ENCODE peak calls at places on chromosomes 13 and 19, in five cellular contexts. One of them, this sample, is unnamed.

GRCh38 chr19:44603201-44603945 is 10.0 kb upstream of the IGSF23 start:
- DNase-seq in K562: no peak
- DNase-seq in GM12878: no peak
- DNase-seq in HepG2: no peak
- DNase-seq in H1: no peak
- DNase-seq in this sample: no peak

GRCh38 chr13:101144808-101145419 is 271.4 kb downstream of the NALCN start:
- DNase-seq in HepG2: peak; percentile 38
- DNase-seq in K562: peak; percentile 12
- DNase-seq in GM12878: peak; percentile 5
- DNase-seq in H1: no peak
- DNase-seq in this sample: peak; percentile 39

GRCh38 chr19:49950956-49951526 is 9.9 kb downstream of the SIGLEC11 start:
- DNase-seq in K562: no peak
- DNase-seq in HepG2: no peak
- DNase-seq in GM12878: no peak
- DNase-seq in H1: no peak
- DNase-seq in this sample: no peak

GRCh38 chr19:55640043-55640576 is 692 bp upstream of the ZNF580 start:
- DNase-seq in H1: no peak
- DNase-seq in GM12878: no peak
- DNase-seq in K562: peak; percentile 70
- DNase-seq in HepG2: no peak
- DNase-seq in this sample: no peak

GRCh38 chr19:44677019-44677809 is 5.9 kb downstream of the CEACAM19 start:
- DNase-seq in K562: peak; percentile 83
- DNase-seq in GM12878: no peak
- DNase-seq in HepG2: no peak
- DNase-seq in H1: peak; percentile 60
- DNase-seq in this sample: peak; percentile 70

GRCh38 chr19:14381689-14382474 is 638 bp downstream of the ADGRE5 start:
- DNase-seq in GM12878: no peak
- DNase-seq in HepG2: no peak
- DNase-seq in K562: peak; percentile 73
- DNase-seq in H1: no peak
- DNase-seq in this sample: no peak

GRCh38 chr13:102779426-102780159 is 6.0 kb upstream of the TEX30 start:
- DNase-seq in GM12878: no peak
- DNase-seq in H1: no peak
- DNase-seq in K562: no peak
- DNase-seq in HepG2: no peak
- DNase-seq in this sample: no peak

GRCh38 chr19:43438291-43439162 is 23.8 kb downstream of the TEX101 start:
- DNase-seq in K562: no peak
- DNase-seq in H1: no peak
- DNase-seq in GM12878: no peak
- DNase-seq in HepG2: no peak
- DNase-seq in this sample: no peak

GRCh38 chr19:19475845-19476828 is 39.2 kb downstream of the TSSK6 start:
- DNase-seq in GM12878: no peak
- DNase-seq in HepG2: peak; percentile 16
- DNase-seq in H1: no peak
- DNase-seq in K562: peak; percentile 48
- DNase-seq in this sample: no peak

GRCh38 chr19:5889288-5889971 is 14.2 kb downstream of the NDUFA11 start:
- DNase-seq in K562: no peak
- DNase-seq in GM12878: no peak
- DNase-seq in H1: no peak
- DNase-seq in HepG2: no peak
- DNase-seq in this sample: no peak

GRCh38 chr13:45341799-45342584 is 1.0 kb upstream of the TPT1 start:
- DNase-seq in HepG2: no peak
- DNase-seq in H1: no peak
- DNase-seq in GM12878: no peak
- DNase-seq in K562: no peak
- DNase-seq in this sample: no peak

GRCh38 chr13:100131863-100132574 is 43.1 kb downstream of the PCCA start:
- DNase-seq in H1: no peak
- DNase-seq in GM12878: no peak
- DNase-seq in K562: peak; percentile 73
- DNase-seq in HepG2: peak; percentile 32
- DNase-seq in this sample: peak; percentile 45

GRCh38 chr13:98133949-98134348 is 8.9 kb upstream of the FARP1 start:
- DNase-seq in K562: peak; percentile 10
- DNase-seq in HepG2: no peak
- DNase-seq in H1: no peak
- DNase-seq in GM12878: peak; percentile 54
- DNase-seq in this sample: no peak

GRCh38 chr19:48417436-48417835 is 24.0 kb downstream of the GRIN2D start:
- DNase-seq in K562: no peak
- DNase-seq in HepG2: peak; percentile 29
- DNase-seq in H1: no peak
- DNase-seq in GM12878: no peak
- DNase-seq in this sample: no peak

GRCh38 chr19:38115264-38115802 is 108.7 kb downstream of the DPF1 start:
- DNase-seq in GM12878: no peak
- DNase-seq in H1: no peak
- DNase-seq in HepG2: no peak
- DNase-seq in K562: no peak
- DNase-seq in this sample: no peak

GRCh38 chr13:99973163-99973785 is 1.7 kb upstream of the ZIC5 start:
- DNase-seq in HepG2: no peak
- DNase-seq in H1: peak; percentile 11
- DNase-seq in K562: no peak
- DNase-seq in GM12878: no peak
- DNase-seq in this sample: no peak

GRCh38 chr13:48501705-48502104 is 31.2 kb downstream of the RCBTB2 start:
- DNase-seq in H1: no peak
- DNase-seq in HepG2: no peak
- DNase-seq in K562: no peak
- DNase-seq in GM12878: no peak
- DNase-seq in this sample: no peak

GRCh38 chr19:3154957-3155736 is 19.3 kb downstream of the GNA15 start:
- DNase-seq in GM12878: peak; percentile 88
- DNase-seq in HepG2: peak; percentile 50
- DNase-seq in H1: no peak
- DNase-seq in K562: peak; percentile 92
- DNase-seq in this sample: peak; percentile 16

GRCh38 chr19:48935864-48936263 is 2.4 kb downstream of the DHDH start:
- DNase-seq in K562: no peak
- DNase-seq in H1: no peak
- DNase-seq in HepG2: no peak
- DNase-seq in GM12878: no peak
- DNase-seq in this sample: no peak

GRCh38 chr13:99555149-99555548 is 53.9 kb downstream of the TM9SF2 start:
- DNase-seq in GM12878: no peak
- DNase-seq in K562: no peak
- DNase-seq in HepG2: peak; percentile 72
- DNase-seq in H1: no peak
- DNase-seq in this sample: no peak

GRCh38 chr19:3683405-3683865 is 16.8 kb downstream of the PIP5K1C start:
- DNase-seq in K562: peak; percentile 67
- DNase-seq in H1: no peak
- DNase-seq in HepG2: no peak
- DNase-seq in GM12878: no peak
- DNase-seq in this sample: no peak

GRCh38 chr13:63864171-63864902 is 2448.7 kb upstream of the PCDH20 start:
- DNase-seq in HepG2: no peak
- DNase-seq in H1: no peak
- DNase-seq in K562: no peak
- DNase-seq in GM12878: no peak
- DNase-seq in this sample: no peak

GRCh38 chr19:55689366-55690108 is 14.5 kb downstream of the EPN1 start:
- DNase-seq in GM12878: no peak
- DNase-seq in K562: no peak
- DNase-seq in HepG2: no peak
- DNase-seq in H1: no peak
- DNase-seq in this sample: no peak

GRCh38 chr19:35403116-35403760 is 32.4 kb downstream of the GPR42 start:
- DNase-seq in HepG2: no peak
- DNase-seq in GM12878: no peak
- DNase-seq in K562: no peak
- DNase-seq in H1: no peak
- DNase-seq in this sample: no peak

GRCh38 chr13:94390881-94391280 is 88.6 kb downstream of the DCT start:
- DNase-seq in HepG2: no peak
- DNase-seq in H1: no peak
- DNase-seq in GM12878: no peak
- DNase-seq in K562: no peak
- DNase-seq in this sample: no peak

GRCh38 chr19:29800086-29800825 is 11.5 kb upstream of the CCNE1 start:
- DNase-seq in HepG2: no peak
- DNase-seq in H1: no peak
- DNase-seq in GM12878: no peak
- DNase-seq in K562: no peak
- DNase-seq in this sample: no peak

GRCh38 chr19:18168673-18169381 is 4.8 kb upstream of the IFI30 start:
- DNase-seq in K562: no peak
- DNase-seq in H1: no peak
- DNase-seq in HepG2: no peak
- DNase-seq in GM12878: no peak
- DNase-seq in this sample: no peak

GRCh38 chr13:48493076-48493765 is 39.7 kb downstream of the RCBTB2 start:
- DNase-seq in K562: no peak
- DNase-seq in H1: no peak
- DNase-seq in HepG2: no peak
- DNase-seq in GM12878: no peak
- DNase-seq in this sample: no peak

GRCh38 chr19:46413262-46414031 is at the start of gene CCDC8:
- DNase-seq in GM12878: no peak
- DNase-seq in H1: peak; percentile 91
- DNase-seq in HepG2: no peak
- DNase-seq in K562: peak; percentile 96
- DNase-seq in this sample: no peak

GRCh38 chr19:18353378-18354005 is 13.1 kb downstream of the PGPEP1 start:
- DNase-seq in H1: no peak
- DNase-seq in K562: no peak
- DNase-seq in HepG2: no peak
- DNase-seq in GM12878: no peak
- DNase-seq in this sample: no peak

GRCh38 chr13:29464105-29464679 is 131.3 kb downstream of the SLC7A1 start:
- DNase-seq in K562: no peak
- DNase-seq in GM12878: no peak
- DNase-seq in H1: no peak
- DNase-seq in HepG2: no peak
- DNase-seq in this sample: no peak

GRCh38 chr13:40275636-40276035 is 390.8 kb downstream of the FOXO1 start:
- DNase-seq in HepG2: no peak
- DNase-seq in K562: no peak
- DNase-seq in GM12878: no peak
- DNase-seq in H1: no peak
- DNase-seq in this sample: no peak

GRCh38 chr13:51417716-51418115 is 35.1 kb downstream of the INTS6 start:
- DNase-seq in K562: no peak
- DNase-seq in H1: no peak
- DNase-seq in HepG2: peak; percentile 33
- DNase-seq in GM12878: no peak
- DNase-seq in this sample: no peak

GRCh38 chr13:51416107-51416506 is 36.7 kb downstream of the INTS6 start:
- DNase-seq in HepG2: no peak
- DNase-seq in GM12878: no peak
- DNase-seq in H1: no peak
- DNase-seq in K562: no peak
- DNase-seq in this sample: no peak

GRCh38 chr13:51422484-51422883 is 30.4 kb downstream of the INTS6 start:
- DNase-seq in H1: no peak
- DNase-seq in K562: no peak
- DNase-seq in HepG2: no peak
- DNase-seq in GM12878: no peak
- DNase-seq in this sample: no peak

GRCh38 chr13:51420681-51421476 is 32.0 kb downstream of the INTS6 start:
- DNase-seq in K562: no peak
- DNase-seq in HepG2: no peak
- DNase-seq in H1: no peak
- DNase-seq in GM12878: no peak
- DNase-seq in this sample: no peak

GRCh38 chr13:51419015-51419636 is 33.7 kb downstream of the INTS6 start:
- DNase-seq in GM12878: no peak
- DNase-seq in K562: no peak
- DNase-seq in HepG2: no peak
- DNase-seq in H1: no peak
- DNase-seq in this sample: no peak
- TF ChIP-seq SRF in GM12878: no peak
- TF ChIP-seq SRF in K562: no peak
- TF ChIP-seq SRF in HepG2: no peak
- TF ChIP-seq SRF in H1: no peak
- TF ChIP-seq SRF in this sample: no peak

DNA sequence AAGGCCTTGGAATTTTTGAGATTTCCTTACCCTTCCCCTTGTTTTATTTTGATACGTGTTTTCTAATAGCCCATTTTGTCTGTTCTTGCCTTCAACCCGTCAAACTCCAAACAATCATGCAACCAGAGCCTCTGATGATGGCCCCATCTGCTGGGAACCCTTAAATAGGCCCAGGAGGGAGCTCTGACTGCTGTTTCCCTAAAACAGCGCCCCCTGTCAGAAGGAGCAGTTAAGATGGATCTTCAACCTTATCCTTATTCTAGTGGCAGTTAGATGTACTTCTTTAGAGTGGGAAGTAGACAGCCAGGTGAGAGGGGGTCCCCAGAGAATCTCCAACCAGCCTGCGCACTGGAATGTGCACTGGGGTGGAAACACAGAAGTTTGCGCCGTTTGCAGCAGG is 1031.0 kb upstream of the PCDH9 start:
- DNase-seq in HepG2: peak; percentile 1
- DNase-seq in H1: peak; percentile 60
- DNase-seq in K562: no peak
- DNase-seq in GM12878: no peak
- DNase-seq in this sample: no peak
- TF ChIP-seq YY1 in HepG2: no peak
- TF ChIP-seq YY1 in H1: peak; percentile 22
- TF ChIP-seq YY1 in K562: no peak
- TF ChIP-seq YY1 in GM12878: no peak
- TF ChIP-seq YY1 in this sample: no peak

GRCh38 chr19:7982651-7983099 is 22.8 kb downstream of the ELAVL1 start:
- DNase-seq in K562: no peak
- DNase-seq in H1: no peak
- DNase-seq in HepG2: no peak
- DNase-seq in GM12878: no peak
- DNase-seq in this sample: no peak
- H4K20me1 ChIP-seq in K562: peaks cover 30% of the 10 kb centered on the region
- H4K20me1 ChIP-seq in H1: peaks cover 62% of the 10 kb centered on the region
- H4K20me1 ChIP-seq in HepG2: peaks cover 11% of the 10 kb centered on the region
- H4K20me1 ChIP-seq in GM12878: peaks cover 4% of the 10 kb centered on the region
- H4K20me1 ChIP-seq in this sample: no peaks in the 10 kb centered on the region

DNA sequence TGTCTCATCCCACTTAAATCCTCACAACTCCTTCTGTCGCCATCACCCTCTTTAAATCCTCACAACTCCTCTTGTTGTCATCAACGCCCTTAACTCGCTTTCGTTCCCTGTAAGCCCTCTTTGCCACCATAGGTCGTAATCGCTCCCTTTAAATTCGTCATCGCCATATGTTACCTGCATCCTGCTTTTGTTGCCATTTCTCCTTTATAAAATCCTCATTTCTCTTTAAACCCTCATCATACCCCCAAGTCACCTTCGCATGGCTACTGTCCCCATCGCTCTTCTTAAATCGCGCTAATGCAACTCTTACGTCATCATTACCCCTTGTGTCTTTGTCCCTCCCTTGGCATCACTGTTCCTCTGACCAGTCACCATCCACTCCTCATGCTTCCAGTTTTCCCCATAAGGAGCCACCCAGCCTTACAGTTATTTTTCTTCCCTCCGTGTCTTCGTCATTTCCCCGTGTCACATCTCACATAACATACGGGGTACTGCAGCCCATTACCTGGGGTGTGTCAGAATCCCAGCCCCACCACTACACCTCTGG is 539 bp downstream of the PLD3 start:
- DNase-seq in H1: no peak
- DNase-seq in K562: peak; percentile 33
- DNase-seq in HepG2: peak; percentile 8
- DNase-seq in GM12878: no peak
- DNase-seq in this sample: peak; percentile 28
- TF ChIP-seq SRF in H1: no peak
- TF ChIP-seq SRF in K562: no peak
- TF ChIP-seq SRF in HepG2: no peak
- TF ChIP-seq SRF in GM12878: no peak
- TF ChIP-seq SRF in this sample: no peak